ENCODE peak calls at places on chromosome 2, in six cellular contexts. X is progenitor cell of endocrine pancreas, N is stomach, I is AG04449, D is adrenal gland, K is MCF 10A. R is an unnamed sample.

GRCh38 chr2:233976690-233977294 is 59.6 kb downstream of the TRPM8 start:
- DNase-seq in K (peak), I (peak), X (no peak), N (no peak), D (no peak), R (no peak)

GRCh38 chr2:240643093-240643810 is 18.0 kb downstream of the GPR35 start:
- DNase-seq in N (peak), D (peak), I (no peak), K (no peak), X (no peak), R (no peak)

GRCh38 chr2:118371500-118371899 is 283.2 kb downstream of the INSIG2 start:
- DNase-seq in X (peak), N (no peak), I (no peak), K (peak), D (no peak), R (no peak)

GRCh38 chr2:152558174-152559091 is 158.8 kb downstream of the PRPF40A start:
- DNase-seq in I (peak), X (no peak), N (no peak), K (peak), D (no peak), R (no peak)

GRCh38 chr2:19881866-19882265 is 19.9 kb downstream of the TTC32 start:
- DNase-seq in K (no peak), D (no peak), N (no peak), I (no peak), X (no peak), R (no peak)

GRCh38 chr2:69770193-69770702 is 28.3 kb downstream of the ANXA4 start:
- DNase-seq in K (peak), X (no peak), N (no peak), I (no peak), D (peak), R (peak)

GRCh38 chr2:166994588-166995336 is 106.5 kb downstream of the XIRP2 start:
- DNase-seq in I (no peak), X (no peak), D (no peak), N (no peak), K (no peak), R (no peak)

GRCh38 chr2:8539743-8540551 is 141.9 kb upstream of the ID2 start:
- DNase-seq in D (no peak), I (no peak), N (peak), K (no peak), X (no peak), R (no peak)

GRCh38 chr2:136010126-136010525 is 24.7 kb upstream of the DARS1 start:
- DNase-seq in N (no peak), I (no peak), K (no peak), X (no peak), D (no peak), R (no peak)

GRCh38 chr2:27029051-27029450 is 3.7 kb upstream of the TMEM214 start:
- DNase-seq in D (no peak), I (no peak), X (no peak), N (no peak), K (no peak), R (no peak)

GRCh38 chr2:132267372-132267771 is 105.6 kb upstream of the ANKRD30BL start:
- DNase-seq in N (no peak), I (no peak), D (no peak), K (no peak), X (no peak), R (no peak)

GRCh38 chr2:241514545-241514944 is 6.2 kb upstream of the STK25 start:
- DNase-seq in I (no peak), D (no peak), X (no peak), K (no peak), N (no peak), R (no peak)

GRCh38 chr2:73110622-73111299 is 2.0 kb downstream of the RAB11FIP5 start:
- DNase-seq in N (no peak), X (no peak), D (peak), I (no peak), K (no peak), R (no peak)

GRCh38 chr2:128442053-128442751 is 123.5 kb upstream of the HS6ST1 start:
- DNase-seq in I (no peak), D (peak), N (peak), X (peak), K (no peak), R (no peak)

GRCh38 chr2:27752551-27753237 is 18.8 kb upstream of the MRPL33 start:
- DNase-seq in X (peak), I (no peak), N (peak), K (peak), D (peak), R (no peak)

GRCh38 chr2:12493031-12493513 is 223.7 kb upstream of the TRIB2 start:
- DNase-seq in I (no peak), N (no peak), X (no peak), K (peak), D (peak), R (no peak)

GRCh38 chr2:104844813-104845551 is 8.9 kb upstream of the POU3F3 start:
- DNase-seq in I (no peak), X (no peak), K (no peak), D (no peak), N (no peak), R (no peak)

GRCh38 chr2:121699421-121700328 is 37.0 kb downstream of the NIFK start:
- DNase-seq in X (no peak), D (peak), I (no peak), N (peak), K (peak), R (peak)

GRCh38 chr2:96353032-96353561 is 17.5 kb downstream of the NCAPH start:
- DNase-seq in K (peak), D (peak), I (no peak), X (no peak), N (no peak), R (no peak)

GRCh38 chr2:51289045-51289444 is 257.1 kb upstream of the NRXN1 start:
- DNase-seq in I (no peak), D (no peak), K (no peak), N (no peak), X (no peak), R (no peak)

GRCh38 chr2:240628507-240629418 is 3.5 kb downstream of the GPR35 start:
- DNase-seq in D (peak), K (no peak), I (no peak), N (no peak), X (no peak), R (peak)

GRCh38 chr2:111072220-111072871 is 48.4 kb upstream of the BCL2L11 start:
- DNase-seq in I (peak), D (peak), X (no peak), N (no peak), K (peak), R (no peak)

GRCh38 chr2:70124983-70125480 is 37.8 kb downstream of the PCBP1 start:
- DNase-seq in D (peak), X (peak), I (no peak), K (peak), N (peak), R (peak)

GRCh38 chr2:233674314-233674713 is 2.6 kb downstream of the UGT1A9 start:
- DNase-seq in K (no peak), I (no peak), N (no peak), X (no peak), D (no peak), R (no peak)

GRCh38 chr2:170022692-170023091 is 155.3 kb upstream of the MYO3B start:
- DNase-seq in N (no peak), D (peak), X (no peak), K (peak), I (peak), R (no peak)

GRCh38 chr2:41199320-41199719 is 747.4 kb upstream of the SLC8A1 start:
- DNase-seq in K (no peak), N (no peak), X (no peak), I (no peak), D (no peak), R (no peak)

GRCh38 chr2:27959496-27959895 is 69.0 kb downstream of the BABAM2 start:
- DNase-seq in N (no peak), D (peak), K (peak), I (no peak), X (no peak), R (no peak)

GRCh38 chr2:199310654-199311275 is 147.0 kb downstream of the SATB2 start:
- DNase-seq in I (no peak), N (no peak), K (no peak), D (no peak), X (no peak), R (no peak)

GRCh38 chr2:193272011-193272410 is 1077.3 kb upstream of the TMEFF2 start:
- DNase-seq in X (no peak), I (no peak), N (no peak), K (no peak), D (no peak), R (no peak)

GRCh38 chr2:232658217-232658785 is 24.9 kb downstream of the EFHD1 start:
- DNase-seq in N (no peak), D (no peak), X (no peak), K (peak), I (no peak), R (no peak)

GRCh38 chr2:153105829-153106578 is 372.6 kb downstream of the RPRM start:
- DNase-seq in N (no peak), I (no peak), D (peak), X (no peak), K (peak), R (no peak)

GRCh38 chr2:153354406-153354805 is 124.2 kb downstream of the RPRM start:
- DNase-seq in D (no peak), X (no peak), K (no peak), I (no peak), N (no peak), R (no peak)

GRCh38 chr2:190280565-190281330 is 38.9 kb downstream of the HIBCH start:
- DNase-seq in D (no peak), I (no peak), K (peak), X (no peak), N (no peak), R (no peak)

GRCh38 chr2:133756833-133757232 is 188.6 kb upstream of the NCKAP5 start:
- DNase-seq in N (no peak), K (no peak), I (no peak), X (no peak), D (no peak), R (no peak)

GRCh38 chr2:126776255-126776654 is 120.3 kb downstream of the GYPC start:
- DNase-seq in N (no peak), K (no peak), I (no peak), X (no peak), D (no peak), R (no peak)

DNA sequence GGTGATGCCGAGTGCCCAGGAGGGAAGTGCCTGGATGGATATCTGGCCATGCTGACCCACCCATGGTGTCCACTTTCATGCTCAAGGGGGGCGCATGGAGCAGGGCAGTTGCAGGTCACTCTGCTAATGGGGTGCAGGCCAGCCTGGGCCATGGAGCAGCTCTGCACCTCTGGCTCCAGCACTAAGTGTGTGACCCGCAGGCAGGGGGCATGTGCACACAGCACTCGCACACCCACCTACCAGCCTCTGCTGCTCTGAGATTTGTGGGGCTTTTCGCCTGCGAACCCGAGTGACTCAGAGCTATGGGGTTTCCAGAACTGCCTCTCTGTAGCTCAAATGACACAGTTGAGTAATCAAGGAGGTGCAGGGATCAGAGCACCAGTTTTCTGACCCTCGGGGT is 66.2 kb downstream of the CYP26B1 start:
- DNase-seq in N (no peak), I (no peak), D (no peak), X (no peak), K (peak), R (no peak)
- TF ChIP-seq CTCF in N (no peak), I (no peak), D (no peak), X (no peak), K (no peak), R (no peak)

GRCh38 chr2:176110975-176111663 is 4.0 kb downstream of the HOXD11 start:
- DNase-seq in I (no peak), N (no peak), K (peak), X (no peak), D (peak), R (no peak)
- TF ChIP-seq CTCF in I (peak), N (no peak), K (peak), X (peak), D (peak), R (no peak)

DNA sequence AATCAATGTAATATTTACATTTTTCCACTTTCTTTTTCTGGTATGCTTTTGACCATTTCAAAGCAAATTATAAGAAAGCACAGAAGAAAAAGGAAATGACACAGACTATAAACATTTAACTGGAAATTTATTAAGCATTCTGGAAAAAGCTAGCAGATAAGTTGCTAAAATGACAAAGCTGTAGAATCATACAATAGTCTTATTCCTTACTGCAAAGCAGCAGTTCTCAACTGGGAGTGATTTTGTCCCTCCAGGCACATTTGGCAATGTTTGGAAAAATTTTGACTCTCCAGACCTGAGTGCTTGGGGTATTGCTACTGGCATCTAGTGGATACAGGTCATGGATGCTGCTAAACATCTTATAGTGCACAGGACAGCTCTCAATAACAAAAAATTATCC is 75.1 kb downstream of the MBD5 start:
- DNase-seq in D (no peak), X (no peak), N (no peak), I (no peak), K (peak), R (no peak)
- TF ChIP-seq CTCF in D (no peak), X (no peak), N (no peak), I (no peak), K (no peak), R (no peak)

GRCh38 chr2:85651097-85651496 is 16.9 kb downstream of the SFTPB start:
- DNase-seq in X (no peak), N (no peak), I (no peak), D (no peak), K (no peak), R (no peak)

GRCh38 chr2:85647823-85648526 is 20.0 kb downstream of the SFTPB start:
- DNase-seq in K (no peak), N (no peak), X (no peak), I (no peak), D (no peak), R (no peak)

GRCh38 chr2:85649201-85650190 is 18.5 kb downstream of the SFTPB start:
- DNase-seq in I (peak), X (no peak), K (peak), D (no peak), N (no peak), R (no peak)

GRCh38 chr2:85650456-85650855 is 17.5 kb downstream of the SFTPB start:
- DNase-seq in N (no peak), D (no peak), I (no peak), K (no peak), X (no peak), R (no peak)

GRCh38 chr2:85648619-85649018 is 19.4 kb downstream of the SFTPB start:
- DNase-seq in I (no peak), N (no peak), D (no peak), K (peak), X (no peak), R (no peak)
- TF ChIP-seq CTCF in I (peak), N (no peak), D (peak), K (peak), X (peak), R (peak)

DNA sequence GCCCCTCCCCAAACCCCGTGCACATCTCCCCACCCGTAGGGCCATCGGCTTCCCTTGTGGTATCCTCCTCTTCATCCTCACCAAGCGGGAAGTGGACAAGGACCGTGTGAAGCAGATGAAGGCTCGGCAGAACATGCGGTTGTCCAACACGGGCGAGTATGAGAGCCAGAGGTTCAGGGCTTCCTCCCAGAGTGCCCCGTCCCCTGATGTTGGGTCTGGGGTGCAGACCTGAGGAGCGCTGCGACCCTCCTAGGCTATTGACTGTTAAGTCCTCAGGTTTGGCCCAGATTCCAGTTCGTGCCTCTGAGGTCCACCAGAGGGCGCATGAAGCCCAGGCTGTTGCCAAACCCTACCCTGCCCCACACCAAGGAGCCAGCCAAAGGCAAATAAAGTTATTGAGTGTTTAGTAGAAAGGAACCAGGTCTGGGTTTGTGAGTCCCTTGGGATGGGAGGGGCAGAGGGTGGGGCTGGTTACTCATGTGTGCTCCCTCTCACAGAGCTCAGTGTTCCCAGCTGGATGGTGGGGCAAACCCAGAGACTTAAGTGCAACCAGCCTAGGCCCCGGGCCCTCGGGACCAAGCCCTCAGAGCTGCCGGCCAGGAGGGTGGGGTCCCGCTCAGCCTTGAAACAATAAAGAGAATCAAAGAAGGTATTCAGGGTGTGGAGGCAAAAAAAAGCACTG is 2.4 kb downstream of the PNKD start:
- DNase-seq in D (peak), K (peak), X (peak), N (peak), I (peak), R (peak)
- TF ChIP-seq CTCF in D (peak), K (peak), X (peak), N (no peak), I (peak), R (peak)

GRCh38 chr2:125516496-125517109 is 1139.4 kb upstream of the GYPC start:
- DNase-seq in I (no peak), K (peak), N (no peak), X (no peak), D (no peak), R (no peak)
- TF ChIP-seq CTCF in I (no peak), K (peak), N (no peak), X (peak), D (peak), R (no peak)

GRCh38 chr2:46181789-46182530 is 115.2 kb upstream of the EPAS1 start:
- DNase-seq in I (no peak), D (no peak), N (no peak), K (no peak), X (no peak), R (no peak)

GRCh38 chr2:46183426-46183825 is 113.8 kb upstream of the EPAS1 start:
- DNase-seq in X (no peak), K (no peak), N (no peak), I (no peak), D (no peak), R (no peak)

GRCh38 chr2:46188041-46188715 is 109.0 kb upstream of the EPAS1 start:
- DNase-seq in K (no peak), I (no peak), N (no peak), D (no peak), X (no peak), R (no peak)

GRCh38 chr2:46187112-46187618 is 110.0 kb upstream of the EPAS1 start:
- DNase-seq in X (no peak), D (no peak), I (no peak), K (peak), N (peak), R (no peak)

DNA sequence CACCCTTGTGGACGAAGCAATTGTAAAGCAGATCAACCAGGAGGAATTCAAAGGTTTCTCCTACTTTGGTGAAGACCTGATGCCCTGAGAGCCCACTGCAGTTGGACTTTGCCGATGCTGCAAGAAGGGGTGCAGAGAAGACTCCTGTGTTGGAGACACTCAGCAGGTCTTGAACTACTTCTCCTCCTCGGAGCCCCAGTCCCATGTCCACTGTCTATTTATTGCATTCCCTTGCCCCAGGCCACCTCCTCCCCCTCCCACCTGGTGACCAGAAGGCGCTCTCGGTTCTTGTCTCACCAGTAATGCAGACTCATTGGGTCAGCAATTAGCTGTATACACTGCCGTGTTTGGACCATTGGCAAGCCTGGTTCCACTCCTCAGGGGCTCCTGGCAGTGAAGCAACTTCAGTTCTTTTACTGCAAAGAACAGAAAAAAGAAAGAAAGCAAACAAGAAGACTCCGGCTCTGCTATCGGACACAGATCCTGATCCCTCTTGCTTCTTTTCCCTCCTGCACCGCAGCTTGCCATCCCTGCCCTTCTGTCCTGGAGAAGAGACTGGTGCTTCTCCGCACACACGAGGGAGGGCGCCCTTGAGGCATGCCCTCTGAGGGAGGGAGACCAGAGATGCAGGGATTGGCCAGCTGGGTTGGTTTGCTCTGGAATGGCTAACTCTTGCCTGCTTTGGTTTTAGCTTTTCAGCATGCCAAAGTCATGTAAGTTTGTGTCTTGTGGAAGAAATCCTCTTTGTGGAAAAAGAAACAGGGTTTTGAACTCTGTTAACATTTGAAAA is 112.2 kb upstream of the EPAS1 start:
- DNase-seq in N (no peak), X (no peak), D (no peak), I (no peak), K (no peak), R (no peak)
- TF ChIP-seq CTCF in N (no peak), X (no peak), D (no peak), I (no peak), K (no peak), R (no peak)

DNA sequence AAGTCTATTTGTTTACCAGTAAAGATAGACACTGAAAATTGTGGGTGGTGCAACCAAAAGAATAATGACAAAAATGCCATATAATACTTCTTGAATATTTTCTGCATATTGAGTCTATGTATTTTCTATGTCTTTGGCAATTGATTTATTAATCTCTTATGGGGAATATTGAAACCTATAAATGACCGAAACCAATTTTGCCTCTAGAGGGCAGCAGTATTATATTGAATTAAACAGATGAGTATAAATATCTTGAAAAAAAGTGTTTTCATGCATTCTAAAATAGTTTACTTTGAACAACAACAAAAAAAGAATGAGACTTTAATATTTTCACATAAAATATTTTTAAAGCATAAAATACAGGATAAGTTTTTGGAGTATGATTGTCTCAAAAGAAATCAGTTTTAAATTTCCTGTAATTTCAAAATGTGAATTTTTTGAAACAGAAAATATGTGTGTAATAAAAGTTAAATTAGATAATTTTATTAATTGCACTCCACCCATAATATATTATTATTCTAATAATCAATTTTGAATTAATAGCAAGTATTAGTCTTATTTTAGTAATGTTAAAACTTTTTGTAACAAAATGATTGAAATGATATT is 49.9 kb upstream of the CALCRL start:
- DNase-seq in K (peak), D (no peak), X (no peak), N (no peak), I (no peak), R (no peak)
- TF ChIP-seq CTCF in K (peak), D (peak), X (peak), N (no peak), I (peak), R (no peak)

GRCh38 chr2:191870744-191871143 is 23.9 kb upstream of the CAVIN2 start:
- DNase-seq in I (no peak), N (no peak), X (no peak), K (no peak), D (no peak), R (no peak)
- TF ChIP-seq CTCF in I (no peak), N (no peak), X (no peak), K (peak), D (peak), R (no peak)